ENCODE peak calls at places on chromosome 2, in eight cellular contexts. E is neuronal stem cell; A is lower lobe of right lung; Z is spleen; B is PC-3; V is cardiac muscle cell; I is ovary; S is CD4-positive, CD25-positive, alpha-beta regulatory T cell. L is an unnamed sample.

GRCh38 chr2:217538719-217539118 is 464.1 kb downstream of the TNS1 start:
- DNase-seq in E (no peak), Z (no peak), V (no peak), S (no peak), A (no peak), B (peak; percentile 47), I (no peak), L (no peak)

GRCh38 chr2:182049783-182050182 is 64.1 kb downstream of the PPP1R1C start:
- DNase-seq in S (no peak), E (no peak), V (peak; percentile 28), Z (no peak), B (no peak), A (no peak), I (no peak), L (no peak)

GRCh38 chr2:207165121-207166038 is at the start of gene KLF7:
- DNase-seq in S (peak; percentile 81), A (peak; percentile 67), B (peak; percentile 55), Z (peak; percentile 90), E (no peak), V (peak; percentile 52), I (peak; percentile 64), L (peak; percentile 70)

GRCh38 chr2:126902859-126903258 is 4.2 kb downstream of the TEX51 start:
- DNase-seq in B (no peak), E (no peak), I (no peak), S (no peak), V (no peak), A (peak; percentile 7), Z (peak; percentile 37), L (no peak)

GRCh38 chr2:99836670-99837069 is 305.7 kb downstream of the AFF3 start:
- DNase-seq in V (no peak), A (no peak), I (no peak), S (no peak), Z (no peak), B (no peak), E (no peak), L (no peak)

GRCh38 chr2:36753706-36754221 is 57.3 kb downstream of the VIT start:
- DNase-seq in I (no peak), E (no peak), B (no peak), A (no peak), S (no peak), Z (no peak), V (peak; percentile 13), L (no peak)

GRCh38 chr2:234732404-234733092 is 219.3 kb upstream of the SH3BP4 start:
- DNase-seq in V (no peak), A (no peak), S (no peak), B (no peak), I (no peak), E (no peak), Z (no peak), L (no peak)

GRCh38 chr2:200590090-200590489 is 4.3 kb downstream of the AOX1 start:
- DNase-seq in I (no peak), B (no peak), S (no peak), Z (no peak), V (peak; percentile 46), E (no peak), A (no peak), L (no peak)

GRCh38 chr2:172079838-172080640 is 5.3 kb upstream of the DLX1 start:
- DNase-seq in S (no peak), A (no peak), I (no peak), B (no peak), E (no peak), Z (peak; percentile 67), V (no peak), L (no peak)

GRCh38 chr2:45567974-45568789 is 42.9 kb downstream of the SRBD1 start:
- DNase-seq in I (no peak), S (peak; percentile 89), V (peak; percentile 59), E (no peak), Z (no peak), A (no peak), B (peak; percentile 3), L (no peak)

GRCh38 chr2:166802475-166802874 is 85.8 kb upstream of the XIRP2 start:
- DNase-seq in E (no peak), B (no peak), V (no peak), Z (no peak), S (peak; percentile 17), A (no peak), I (no peak), L (no peak)

GRCh38 chr2:54969295-54969939 is 80.8 kb downstream of the RTN4 start:
- DNase-seq in Z (no peak), A (no peak), V (no peak), I (no peak), B (no peak), E (no peak), S (no peak), L (no peak)

GRCh38 chr2:74548919-74549684 is 4.6 kb downstream of the LOXL3 start:
- DNase-seq in I (peak; percentile 68), E (peak; percentile 49), A (peak; percentile 79), S (no peak), Z (peak; percentile 84), B (peak; percentile 76), V (peak; percentile 62), L (peak; percentile 81)

GRCh38 chr2:16184341-16184890 is 244.1 kb downstream of the MYCN start:
- DNase-seq in Z (no peak), A (no peak), I (no peak), S (no peak), E (no peak), V (no peak), B (no peak), L (no peak)
- H3K4me1 ChIP-seq in Z (no peaks in the 10 kb centered on the region), A (no peaks in the 10 kb centered on the region), I (no peaks in the 10 kb centered on the region), S (no peaks in the 10 kb centered on the region), E (peaks cover 22% of the 10 kb centered on the region), V (peaks cover 3% of the 10 kb centered on the region), B (no peaks in the 10 kb centered on the region), L (no peaks in the 10 kb centered on the region)

DNA sequence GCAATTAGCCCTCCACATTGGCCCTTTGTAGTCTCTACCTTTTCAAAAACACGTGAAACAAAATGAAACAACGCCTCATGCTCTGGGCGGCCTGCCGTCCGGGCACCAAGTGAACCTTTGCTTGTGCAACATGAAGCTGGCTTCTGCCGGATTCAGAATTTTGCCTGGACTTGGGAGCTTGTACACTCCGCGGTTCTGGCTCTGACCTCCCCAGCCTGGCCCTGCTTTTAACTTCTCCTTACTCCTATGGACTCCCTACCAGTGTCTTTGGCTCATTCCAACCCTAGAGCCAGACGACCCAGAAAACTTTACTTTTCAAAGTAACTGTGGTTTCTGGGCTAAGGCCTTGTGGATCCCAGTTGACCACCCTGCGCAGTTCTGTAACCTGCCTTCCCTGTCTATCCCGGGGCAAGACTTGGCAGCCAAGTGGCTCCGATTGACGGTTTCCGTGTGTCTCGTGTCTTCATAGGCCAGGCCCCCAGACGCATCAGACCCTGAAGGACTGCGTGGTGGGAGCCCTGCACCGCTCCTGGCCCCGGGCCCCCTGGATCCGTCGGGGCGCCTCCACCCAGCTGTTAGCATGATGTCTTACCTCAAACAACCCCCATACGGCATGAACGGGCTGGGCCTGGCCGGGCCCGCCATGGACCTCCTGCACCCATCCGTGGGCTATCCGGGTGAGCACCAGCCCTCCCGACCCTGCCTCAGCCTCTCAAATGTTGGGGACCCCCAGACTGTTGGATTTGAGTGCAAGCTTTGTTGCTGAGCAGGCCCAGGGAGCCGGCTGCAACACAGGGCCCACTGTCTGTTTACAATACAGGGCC is 2.0 kb downstream of the OTX1 start:
- DNase-seq in E (no peak), Z (no peak), B (no peak), V (no peak), S (no peak), I (no peak), A (no peak), L (no peak)
- H3K4me3 ChIP-seq in E (no peak overlapping the region), Z (no peak overlapping the region), B (no peak overlapping the region), V (no peak overlapping the region), S (no peak overlapping the region), I (no peak overlapping the region), A (no peak overlapping the region), L (no peak overlapping the region)

DNA sequence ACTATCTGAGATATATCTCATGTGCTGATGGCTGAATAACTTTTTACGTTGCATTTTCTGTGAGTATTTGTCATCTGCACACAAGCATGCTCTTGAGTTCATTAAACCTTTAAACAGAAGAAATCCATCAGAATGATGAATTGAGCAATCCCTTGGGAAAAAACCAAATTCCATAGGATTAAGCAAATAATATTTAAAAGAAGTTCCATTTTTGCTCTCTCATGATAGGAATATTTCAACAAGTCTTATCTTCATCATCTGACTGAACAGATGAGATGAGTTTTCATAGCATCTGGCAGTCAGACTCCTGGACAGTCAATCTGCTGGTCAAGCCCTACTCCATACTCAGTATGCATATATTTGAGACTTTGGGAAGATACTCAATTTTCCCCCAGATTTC is 120.8 kb downstream of the PLB1 start:
- DNase-seq in A (no peak), Z (no peak), V (peak; percentile 36), E (no peak), B (no peak), S (no peak), I (no peak), L (no peak)
- H3K4me1 ChIP-seq in A (peaks cover 22% of the 10 kb centered on the region), Z (peaks cover 17% of the 10 kb centered on the region), V (peaks cover 15% of the 10 kb centered on the region), E (peaks cover 15% of the 10 kb centered on the region), B (peaks cover 76% of the 10 kb centered on the region), S (peaks cover 66% of the 10 kb centered on the region), I (peaks cover 7% of the 10 kb centered on the region), L (peaks cover 12% of the 10 kb centered on the region)

DNA sequence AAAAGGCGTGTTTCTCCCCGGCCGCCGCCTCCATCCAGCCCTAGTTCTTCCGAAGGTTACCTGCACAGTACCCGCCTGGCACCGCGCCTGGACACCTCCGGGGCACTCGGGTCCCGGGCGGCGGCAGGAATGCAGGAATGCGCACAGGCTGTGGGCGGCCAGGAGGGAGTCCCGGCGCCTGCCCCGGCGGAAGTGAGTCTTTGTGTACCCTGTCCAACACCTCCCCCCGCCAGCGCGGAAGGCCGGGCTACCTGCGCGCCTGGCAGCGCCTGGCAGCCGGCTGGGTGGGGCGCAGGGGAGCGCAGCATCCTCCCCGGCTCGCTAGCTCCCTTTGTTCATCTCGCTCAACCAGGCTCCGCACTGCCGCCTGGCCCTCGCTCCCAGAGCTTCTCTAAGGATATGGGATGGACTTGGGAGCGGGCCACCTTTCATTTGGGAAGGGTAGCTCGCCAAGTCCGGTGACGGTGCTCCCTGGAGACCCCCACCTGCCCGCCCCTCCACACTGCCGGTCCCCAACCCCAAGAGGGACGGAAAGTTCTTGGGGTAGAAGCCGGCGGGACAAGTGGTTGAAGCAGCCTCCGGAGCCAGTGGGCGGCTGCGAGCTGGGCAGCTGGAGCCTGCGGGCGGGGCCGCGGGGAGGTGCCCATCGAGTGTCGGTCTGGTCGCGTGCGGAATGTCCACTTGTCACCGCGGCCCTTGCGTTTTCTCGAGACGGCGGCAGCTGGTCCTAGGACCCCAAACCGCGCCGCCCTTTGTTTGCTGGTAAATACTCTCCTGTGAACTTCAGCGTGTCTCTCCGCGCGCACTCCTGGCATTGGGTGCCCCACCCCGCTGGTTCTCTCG is 1.2 kb upstream of the ST6GAL2 start:
- DNase-seq in Z (no peak), V (peak; percentile 28), A (peak; percentile 57), S (peak; percentile 5), B (peak; percentile 92), E (peak; percentile 44), I (no peak), L (no peak)
- H3K4me3 ChIP-seq in Z (no peak overlapping the region), V (peak overlapping the region; percentile 65), A (peak overlapping the region; percentile 49), S (no peak overlapping the region), B (peak overlapping the region; percentile 83), E (peak overlapping the region; percentile 37), I (peak overlapping the region; percentile 26), L (no peak overlapping the region)

L was measured in Peyer's patch.